ENCODE peak calls at places on chromosomes 3 and 15, in five cellular contexts. One of them, this sample, is unnamed.

GRCh38 chr15:82544431-82544830 is 4.2 kb upstream of the RPS17 start:
- DNase-seq in DMS53: no peak
- DNase-seq in occipital lobe: no peak
- DNase-seq in T-helper 17 cell: no peak
- DNase-seq in adipocyte: no peak
- DNase-seq in this sample: no peak

GRCh38 chr3:69659180-69659915 is 79.9 kb upstream of the MITF start:
- DNase-seq in occipital lobe: no peak
- DNase-seq in adipocyte: no peak
- DNase-seq in T-helper 17 cell: no peak
- DNase-seq in DMS53: no peak
- DNase-seq in this sample: no peak

GRCh38 chr15:96431787-96432186 is 101.3 kb downstream of the NR2F2 start:
- DNase-seq in DMS53: no peak
- DNase-seq in T-helper 17 cell: no peak
- DNase-seq in occipital lobe: no peak
- DNase-seq in adipocyte: no peak
- DNase-seq in this sample: no peak

GRCh38 chr15:29822100-29822684 is at the start of gene TJP1:
- DNase-seq in DMS53: peak
- DNase-seq in occipital lobe: peak
- DNase-seq in T-helper 17 cell: no peak
- DNase-seq in adipocyte: peak
- DNase-seq in this sample: no peak

GRCh38 chr3:10666621-10667020 is 149.4 kb upstream of the SLC6A11 start:
- DNase-seq in adipocyte: no peak
- DNase-seq in DMS53: peak
- DNase-seq in occipital lobe: peak
- DNase-seq in T-helper 17 cell: no peak
- DNase-seq in this sample: no peak

GRCh38 chr15:70875001-70875782 is 17.0 kb downstream of the THAP10 start:
- DNase-seq in T-helper 17 cell: no peak
- DNase-seq in adipocyte: peak
- DNase-seq in DMS53: peak
- DNase-seq in occipital lobe: no peak
- DNase-seq in this sample: no peak

GRCh38 chr3:183266454-183266853 is 13.4 kb downstream of the B3GNT5 start:
- DNase-seq in occipital lobe: no peak
- DNase-seq in adipocyte: no peak
- DNase-seq in T-helper 17 cell: no peak
- DNase-seq in DMS53: no peak
- DNase-seq in this sample: no peak

GRCh38 chr3:41975421-41976103 is 13.7 kb upstream of the ULK4 start:
- DNase-seq in adipocyte: peak
- DNase-seq in T-helper 17 cell: no peak
- DNase-seq in occipital lobe: no peak
- DNase-seq in DMS53: no peak
- DNase-seq in this sample: no peak

GRCh38 chr3:69094467-69095205 is 9.9 kb downstream of the ARL6IP5 start:
- DNase-seq in occipital lobe: no peak
- DNase-seq in T-helper 17 cell: no peak
- DNase-seq in DMS53: no peak
- DNase-seq in adipocyte: peak
- DNase-seq in this sample: no peak

GRCh38 chr15:89221543-89221942 is at the start of gene RLBP1:
- DNase-seq in adipocyte: no peak
- DNase-seq in T-helper 17 cell: no peak
- DNase-seq in occipital lobe: no peak
- DNase-seq in DMS53: no peak
- DNase-seq in this sample: no peak

GRCh38 chr15:100334015-100334414 is 7.8 kb downstream of the ADAMTS17 start:
- DNase-seq in occipital lobe: no peak
- DNase-seq in DMS53: no peak
- DNase-seq in T-helper 17 cell: no peak
- DNase-seq in adipocyte: no peak
- DNase-seq in this sample: no peak

GRCh38 chr15:60444289-60444912 is 34.5 kb downstream of the ICE2 start:
- DNase-seq in adipocyte: peak
- DNase-seq in T-helper 17 cell: no peak
- DNase-seq in occipital lobe: no peak
- DNase-seq in DMS53: peak
- DNase-seq in this sample: no peak

GRCh38 chr3:96959902-96960596 is 145.7 kb downstream of the EPHA6 start:
- DNase-seq in adipocyte: peak
- DNase-seq in occipital lobe: no peak
- DNase-seq in DMS53: no peak
- DNase-seq in T-helper 17 cell: no peak
- DNase-seq in this sample: no peak

GRCh38 chr15:60932051-60932915 is 296.8 kb downstream of the RORA start:
- DNase-seq in DMS53: peak
- DNase-seq in T-helper 17 cell: peak
- DNase-seq in adipocyte: peak
- DNase-seq in occipital lobe: peak
- DNase-seq in this sample: no peak

GRCh38 chr3:64740232-64740631 is 52.4 kb upstream of the ADAMTS9 start:
- DNase-seq in T-helper 17 cell: no peak
- DNase-seq in adipocyte: peak
- DNase-seq in occipital lobe: no peak
- DNase-seq in DMS53: no peak
- DNase-seq in this sample: no peak

GRCh38 chr3:31165399-31165860 is 271.0 kb upstream of the GADL1 start:
- DNase-seq in adipocyte: no peak
- DNase-seq in T-helper 17 cell: no peak
- DNase-seq in occipital lobe: no peak
- DNase-seq in DMS53: peak
- DNase-seq in this sample: no peak

GRCh38 chr3:111846717-111847116 is 12.3 kb upstream of the PHLDB2 start:
- DNase-seq in adipocyte: peak
- DNase-seq in occipital lobe: no peak
- DNase-seq in T-helper 17 cell: no peak
- DNase-seq in DMS53: no peak
- DNase-seq in this sample: no peak

GRCh38 chr3:150293401-150294001 is 114.6 kb upstream of the TSC22D2 start:
- DNase-seq in adipocyte: peak
- DNase-seq in DMS53: no peak
- DNase-seq in T-helper 17 cell: no peak
- DNase-seq in occipital lobe: no peak
- DNase-seq in this sample: no peak

GRCh38 chr3:74591946-74592345 is 22.5 kb downstream of the CNTN3 start:
- DNase-seq in T-helper 17 cell: no peak
- DNase-seq in occipital lobe: no peak
- DNase-seq in adipocyte: no peak
- DNase-seq in DMS53: no peak
- DNase-seq in this sample: no peak

GRCh38 chr15:68113273-68113672 is 59.2 kb downstream of the PIAS1 start:
- DNase-seq in occipital lobe: no peak
- DNase-seq in T-helper 17 cell: no peak
- DNase-seq in adipocyte: peak
- DNase-seq in DMS53: peak
- DNase-seq in this sample: no peak

GRCh38 chr3:43345877-43346276 is 59.5 kb downstream of the SNRK start:
- DNase-seq in DMS53: no peak
- DNase-seq in adipocyte: no peak
- DNase-seq in T-helper 17 cell: no peak
- DNase-seq in occipital lobe: no peak
- DNase-seq in this sample: no peak

GRCh38 chr3:138125548-138126221 is 6.5 kb downstream of the A4GNT start:
- DNase-seq in T-helper 17 cell: no peak
- DNase-seq in occipital lobe: no peak
- DNase-seq in DMS53: no peak
- DNase-seq in adipocyte: peak
- DNase-seq in this sample: no peak

GRCh38 chr15:59174846-59175831 is 31.5 kb upstream of the LDHAL6B start:
- DNase-seq in T-helper 17 cell: no peak
- DNase-seq in DMS53: peak
- DNase-seq in adipocyte: peak
- DNase-seq in occipital lobe: peak
- DNase-seq in this sample: peak

GRCh38 chr3:180979949-180980348 is 9.6 kb downstream of the DNAJC19 start:
- DNase-seq in T-helper 17 cell: no peak
- DNase-seq in adipocyte: no peak
- DNase-seq in DMS53: no peak
- DNase-seq in occipital lobe: no peak
- DNase-seq in this sample: no peak

GRCh38 chr3:107268461-107268860 is 108.8 kb upstream of the CCDC54 start:
- DNase-seq in occipital lobe: peak
- DNase-seq in T-helper 17 cell: no peak
- DNase-seq in DMS53: no peak
- DNase-seq in adipocyte: no peak
- DNase-seq in this sample: no peak

GRCh38 chr3:4568831-4569230 is 75.7 kb downstream of the ITPR1 start:
- DNase-seq in DMS53: no peak
- DNase-seq in occipital lobe: no peak
- DNase-seq in T-helper 17 cell: no peak
- DNase-seq in adipocyte: no peak
- DNase-seq in this sample: no peak

GRCh38 chr3:155032918-155033317 is 47.2 kb upstream of the MME start:
- DNase-seq in adipocyte: peak
- DNase-seq in T-helper 17 cell: no peak
- DNase-seq in DMS53: no peak
- DNase-seq in occipital lobe: no peak
- DNase-seq in this sample: no peak

GRCh38 chr15:38398134-38398533 is 55.8 kb upstream of the FAM98B start:
- DNase-seq in T-helper 17 cell: no peak
- DNase-seq in DMS53: peak
- DNase-seq in adipocyte: peak
- DNase-seq in occipital lobe: no peak
- DNase-seq in this sample: no peak

GRCh38 chr3:38117163-38117716 is 19.7 kb downstream of the ACAA1 start:
- DNase-seq in DMS53: peak
- DNase-seq in T-helper 17 cell: peak
- DNase-seq in adipocyte: no peak
- DNase-seq in occipital lobe: no peak
- DNase-seq in this sample: no peak

This sample was measured in memory B cell.